ENCODE peak calls at places on chromosomes 3 and 15, in five cellular contexts. A, F, I, R and N are unnamed samples.

GRCh38 chr3:46019707-46020106 is 7.6 kb downstream of the XCR1 start:
- DNase-seq in A (peak), F (no peak), I (no peak), R (no peak), N (no peak)

GRCh38 chr3:127734754-127735473 is 62.2 kb downstream of the ABTB1 start:
- DNase-seq in A (peak), F (no peak), I (no peak), R (no peak), N (peak)

GRCh38 chr3:52014613-52015012 is 18.9 kb upstream of the RPL29 start:
- DNase-seq in A (no peak), F (no peak), I (no peak), R (peak), N (no peak)

GRCh38 chr15:82046668-82047492 is 1.1 kb upstream of the MEX3B start:
- DNase-seq in A (peak), F (peak), I (peak), R (peak), N (peak)

GRCh38 chr3:5019411-5020261 is 40.4 kb downstream of the BHLHE40 start:
- DNase-seq in A (no peak), F (peak), I (no peak), R (no peak), N (no peak)

GRCh38 chr3:155500429-155500828 is 206.9 kb upstream of the STRIT1 start:
- DNase-seq in A (no peak), F (no peak), I (no peak), R (no peak), N (no peak)

GRCh38 chr3:5806192-5806591 is 618.7 kb downstream of the EDEM1 start:
- DNase-seq in A (no peak), F (no peak), I (no peak), R (peak), N (no peak)

GRCh38 chr3:18900994-18901393 is 247.3 kb upstream of the KCNH8 start:
- DNase-seq in A (no peak), F (no peak), I (no peak), R (no peak), N (no peak)

GRCh38 chr15:62940755-62941361 is 101.7 kb upstream of the TPM1 start:
- DNase-seq in A (peak), F (peak), I (peak), R (no peak), N (peak)

GRCh38 chr3:192130534-192131132 is 596.7 kb downstream of the FGF12 start:
- DNase-seq in A (peak), F (peak), I (no peak), R (peak), N (no peak)
- TF ChIP-seq CTCF in A (peak), F (peak), I (no peak), R (peak), N (peak)

DNA sequence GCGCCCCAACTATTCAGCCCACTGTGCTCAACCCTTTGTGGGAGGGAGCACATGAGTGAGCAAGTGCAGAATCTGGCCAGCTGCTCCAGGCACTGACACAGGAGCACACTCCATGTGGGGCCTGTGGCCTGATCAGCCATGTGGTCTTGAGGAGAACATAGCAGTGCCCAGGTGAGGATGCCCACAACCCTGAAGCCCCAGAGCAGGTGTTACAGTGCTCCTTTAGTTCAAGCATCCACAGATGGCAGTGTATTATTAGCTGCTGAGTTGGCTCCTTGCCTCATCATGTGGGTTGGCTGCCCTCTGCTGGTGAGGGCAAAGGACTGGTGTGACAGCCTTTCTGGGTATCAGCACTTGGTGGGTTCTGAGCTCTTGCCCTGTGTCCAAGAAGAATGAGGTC is 1588.2 kb downstream of the SI start:
- DNase-seq in A (no peak), F (peak), I (no peak), R (peak), N (no peak)
- TF ChIP-seq CTCF in A (peak), F (peak), I (no peak), R (peak), N (no peak)

DNA sequence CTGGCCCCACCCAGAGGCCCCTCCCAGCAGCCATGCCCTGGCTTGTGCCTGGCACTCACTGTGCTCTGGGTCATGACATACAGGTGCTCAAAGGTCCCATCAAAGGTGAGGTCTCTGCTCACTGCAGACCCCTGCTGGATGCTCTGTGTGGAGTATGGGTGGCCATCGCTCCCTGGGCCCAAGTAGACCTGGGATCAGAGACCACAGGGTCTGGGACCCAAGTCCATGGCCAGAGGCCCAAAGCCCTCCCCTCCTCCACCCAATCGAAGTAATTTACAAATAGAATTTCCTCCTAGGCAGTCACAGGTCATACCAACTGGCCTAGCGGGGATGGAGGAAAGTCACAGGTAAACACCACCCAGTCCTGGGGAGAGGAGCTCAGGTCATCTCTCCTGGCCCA is 7.6 kb downstream of the PLXNB1 start:
- DNase-seq in A (no peak), F (no peak), I (no peak), R (peak), N (no peak)
- TF ChIP-seq CTCF in A (no peak), F (no peak), I (no peak), R (peak), N (no peak)

GRCh38 chr15:80587007-80587406 is 108.1 kb upstream of the ABHD17C start:
- DNase-seq in A (no peak), F (no peak), I (no peak), R (peak), N (no peak)

GRCh38 chr15:80584561-80584964 is 110.5 kb upstream of the ABHD17C start:
- DNase-seq in A (no peak), F (no peak), I (no peak), R (peak), N (no peak)

GRCh38 chr15:80586141-80586540 is 109.0 kb upstream of the ABHD17C start:
- DNase-seq in A (no peak), F (no peak), I (no peak), R (no peak), N (no peak)

GRCh38 chr15:80584973-80585372 is 110.1 kb upstream of the ABHD17C start:
- DNase-seq in A (no peak), F (no peak), I (no peak), R (no peak), N (no peak)

GRCh38 chr15:80585544-80586018 is 109.5 kb upstream of the ABHD17C start:
- DNase-seq in A (no peak), F (peak), I (no peak), R (peak), N (no peak)
- TF ChIP-seq CTCF in A (no peak), F (peak), I (no peak), R (peak), N (no peak)

GRCh38 chr3:85304360-85304964 is 345.7 kb downstream of the CADM2 start:
- DNase-seq in A (no peak), F (no peak), I (no peak), R (no peak), N (no peak)
- TF ChIP-seq CTCF in A (peak), F (no peak), I (no peak), R (peak), N (no peak)

GRCh38 chr3:67907735-67908134 is 253.3 kb upstream of the SUCLG2 start:
- DNase-seq in A (no peak), F (no peak), I (no peak), R (no peak), N (no peak)
- TF ChIP-seq CTCF in A (no peak), F (no peak), I (no peak), R (no peak), N (no peak)